ENCODE peak calls at places on chromosomes 16 and 17, in seven cellular contexts. O is ascending aorta; X is stimulated activated CD4-positive, alpha-beta T cell treated with anti-CD3 and anti-CD28 coated beads, Interleukin-2, amount 100 ng/mL, for 48 hours; B is globus pallidus; P is ovary; N is NCI-H2029 treated with DMSO at 0.1 percent for 48 hours; W is psoas muscle. V is an unnamed sample.

GRCh38 chr16:48126801-48127644 is 28.8 kb downstream of the ABCC12 start:
- DNase-seq in O (no peak), N (peak; percentile 81), W (no peak), X (no peak), P (no peak), B (no peak), V (no peak)

GRCh38 chr17:55421179-55421934 is at the start of gene MMD:
- DNase-seq in N (no peak), B (peak; percentile 13), P (no peak), O (no peak), W (peak; percentile 60), X (peak; percentile 13), V (no peak)

GRCh38 chr16:85055503-85056210 is 28.1 kb downstream of the KIAA0513 start:
- DNase-seq in X (peak; percentile 57), B (peak; percentile 60), N (no peak), P (no peak), W (no peak), O (peak; percentile 49), V (peak; percentile 47)

GRCh38 chr17:5832886-5833285 is 237.3 kb upstream of the WSCD1 start:
- DNase-seq in X (no peak), B (no peak), W (no peak), N (no peak), P (no peak), O (no peak), V (no peak)

GRCh38 chr17:66839616-66840015 is 4.7 kb downstream of the CACNG5 start:
- DNase-seq in N (no peak), O (no peak), B (no peak), X (no peak), W (no peak), P (no peak), V (no peak)

GRCh38 chr16:30186782-30187555 is 3.6 kb downstream of the CORO1A start:
- DNase-seq in N (no peak), P (peak; percentile 52), W (peak; percentile 89), B (no peak), X (peak; percentile 93), O (no peak), V (no peak)

GRCh38 chr17:81248649-81249048 is 9.5 kb downstream of the NDUFAF8 start:
- DNase-seq in N (no peak), P (no peak), W (peak; percentile 46), B (no peak), O (no peak), X (no peak), V (no peak)

GRCh38 chr16:87453326-87453725 is 39.5 kb downstream of the ZCCHC14 start:
- DNase-seq in W (no peak), N (no peak), P (no peak), X (no peak), O (no peak), B (no peak), V (no peak)

GRCh38 chr16:67409631-67410030 is 6.6 kb downstream of the ZDHHC1 start:
- DNase-seq in P (no peak), X (no peak), O (no peak), B (no peak), W (no peak), N (no peak), V (no peak)

GRCh38 chr17:40345161-40346034 is 19.1 kb downstream of the GJD3 start:
- DNase-seq in B (no peak), W (peak; percentile 83), O (no peak), X (no peak), N (no peak), P (peak; percentile 81), V (peak; percentile 26)

GRCh38 chr17:73029941-73030340 is 62.5 kb downstream of the SLC39A11 start:
- DNase-seq in W (no peak), N (no peak), B (no peak), P (no peak), X (no peak), O (no peak), V (no peak)

GRCh38 chr16:79628501-79628975 is 28.0 kb upstream of the MAF start:
- DNase-seq in P (no peak), W (no peak), O (no peak), N (no peak), B (no peak), X (peak; percentile 49), V (no peak)

GRCh38 chr17:39831588-39831987 is 32.5 kb downstream of the IKZF3 start:
- DNase-seq in W (no peak), P (no peak), O (no peak), X (no peak), N (no peak), B (no peak), V (no peak)

GRCh38 chr16:88286301-88286923 is 96.3 kb upstream of the ZNF469 start:
- DNase-seq in P (no peak), O (no peak), W (no peak), N (no peak), B (no peak), X (no peak), V (no peak)

GRCh38 chr16:81237282-81237681 is 1.2 kb upstream of the BCO1 start:
- DNase-seq in N (peak; percentile 30), X (no peak), W (peak; percentile 85), P (no peak), O (no peak), B (peak; percentile 46), V (peak; percentile 63)

GRCh38 chr16:83187404-83187803 is 560.6 kb downstream of the CDH13 start:
- DNase-seq in N (no peak), X (no peak), P (no peak), O (no peak), B (no peak), W (no peak), V (no peak)

GRCh38 chr16:25257956-25258855 is 561 bp upstream of the ZKSCAN2 start:
- DNase-seq in N (peak; percentile 74), P (peak; percentile 90), X (peak; percentile 73), O (peak; percentile 10), W (peak; percentile 92), B (peak; percentile 54), V (peak; percentile 77)

GRCh38 chr17:81454473-81454872 is 58.1 kb downstream of the ACTG1 start:
- DNase-seq in N (no peak), O (no peak), W (no peak), X (no peak), B (no peak), P (no peak), V (no peak)

GRCh38 chr17:66447159-66447558 is 144.7 kb downstream of the PRKCA start:
- DNase-seq in W (no peak), B (no peak), N (no peak), O (no peak), X (no peak), P (no peak), V (no peak)

GRCh38 chr17:76202516-76202915 is 37.8 kb downstream of the RNF157 start:
- DNase-seq in N (no peak), X (no peak), O (no peak), W (no peak), B (no peak), P (no peak), V (no peak)

GRCh38 chr17:63516910-63517824 is 6.0 kb upstream of the KCNH6 start:
- DNase-seq in O (no peak), X (peak; percentile 18), P (no peak), B (no peak), W (no peak), N (no peak), V (no peak)